ENCODE peak calls at places on chromosome 13, in eight cellular contexts. One of them, this sample, is unnamed.
A peak's percentile ranks its signal among the peaks of the same experiment; 100 is the strongest.

GRCh38 chr13:94419304-94419943 is 60.1 kb downstream of the DCT start:
- DNase-seq in heart right ventricle: no peak
- DNase-seq in retinal pigment epithelial cell: no peak
- DNase-seq in RWPE1: no peak
- DNase-seq in BJ: no peak
- DNase-seq in left ventricle myocardium inferior: no peak
- DNase-seq in cardiac muscle cell: no peak
- DNase-seq in hepatocyte: no peak
- DNase-seq in this sample: peak; percentile 40

GRCh38 chr13:36919833-36920611 is at the start of gene SMAD9:
- DNase-seq in heart right ventricle: peak; percentile 82
- DNase-seq in retinal pigment epithelial cell: peak; percentile 25
- DNase-seq in RWPE1: peak; percentile 48
- DNase-seq in BJ: no peak
- DNase-seq in left ventricle myocardium inferior: peak; percentile 83
- DNase-seq in cardiac muscle cell: peak; percentile 92
- DNase-seq in hepatocyte: peak; percentile 92
- DNase-seq in this sample: peak; percentile 73

GRCh38 chr13:23432589-23432988 is 913 bp downstream of the SACS start:
- DNase-seq in heart right ventricle: no peak
- DNase-seq in retinal pigment epithelial cell: no peak
- DNase-seq in RWPE1: no peak
- DNase-seq in BJ: no peak
- DNase-seq in left ventricle myocardium inferior: no peak
- DNase-seq in cardiac muscle cell: no peak
- DNase-seq in hepatocyte: no peak
- DNase-seq in this sample: no peak

GRCh38 chr13:20161275-20161950 is 561 bp upstream of the GJA3 start:
- DNase-seq in heart right ventricle: no peak
- DNase-seq in retinal pigment epithelial cell: no peak
- DNase-seq in RWPE1: no peak
- DNase-seq in BJ: no peak
- DNase-seq in left ventricle myocardium inferior: no peak
- DNase-seq in cardiac muscle cell: peak; percentile 82
- DNase-seq in hepatocyte: peak; percentile 32
- DNase-seq in this sample: no peak

GRCh38 chr13:108681986-108682562 is 52.7 kb downstream of the MYO16 start:
- DNase-seq in heart right ventricle: no peak
- DNase-seq in retinal pigment epithelial cell: no peak
- DNase-seq in RWPE1: no peak
- DNase-seq in BJ: no peak
- DNase-seq in left ventricle myocardium inferior: no peak
- DNase-seq in cardiac muscle cell: no peak
- DNase-seq in hepatocyte: no peak
- DNase-seq in this sample: no peak

GRCh38 chr13:110644892-110645521 is 29.7 kb downstream of the NAXD start:
- DNase-seq in heart right ventricle: peak; percentile 62
- DNase-seq in retinal pigment epithelial cell: peak; percentile 45
- DNase-seq in RWPE1: no peak
- DNase-seq in BJ: no peak
- DNase-seq in left ventricle myocardium inferior: peak; percentile 65
- DNase-seq in cardiac muscle cell: peak; percentile 80
- DNase-seq in hepatocyte: peak; percentile 80
- DNase-seq in this sample: no peak

GRCh38 chr13:114151031-114151430 is 18.6 kb upstream of the RASA3 start:
- DNase-seq in heart right ventricle: no peak
- DNase-seq in retinal pigment epithelial cell: no peak
- DNase-seq in RWPE1: no peak
- DNase-seq in BJ: no peak
- DNase-seq in left ventricle myocardium inferior: no peak
- DNase-seq in cardiac muscle cell: no peak
- DNase-seq in hepatocyte: no peak
- DNase-seq in this sample: no peak

GRCh38 chr13:97122381-97122996 is 99.6 kb upstream of the MBNL2 start:
- DNase-seq in heart right ventricle: no peak
- DNase-seq in retinal pigment epithelial cell: peak; percentile 76
- DNase-seq in RWPE1: peak; percentile 48
- DNase-seq in BJ: no peak
- DNase-seq in left ventricle myocardium inferior: no peak
- DNase-seq in cardiac muscle cell: no peak
- DNase-seq in hepatocyte: no peak
- DNase-seq in this sample: peak; percentile 84

GRCh38 chr13:100976993-100977392 is 302.4 kb upstream of the TMTC4 start:
- DNase-seq in heart right ventricle: no peak
- DNase-seq in retinal pigment epithelial cell: peak; percentile 68
- DNase-seq in RWPE1: no peak
- DNase-seq in BJ: no peak
- DNase-seq in left ventricle myocardium inferior: no peak
- DNase-seq in cardiac muscle cell: no peak
- DNase-seq in hepatocyte: no peak
- DNase-seq in this sample: no peak

GRCh38 chr13:40386586-40386985 is 279.9 kb downstream of the FOXO1 start:
- DNase-seq in heart right ventricle: no peak
- DNase-seq in retinal pigment epithelial cell: peak; percentile 99
- DNase-seq in RWPE1: no peak
- DNase-seq in BJ: no peak
- DNase-seq in left ventricle myocardium inferior: no peak
- DNase-seq in cardiac muscle cell: no peak
- DNase-seq in hepatocyte: no peak
- DNase-seq in this sample: peak; percentile 51
- TF ChIP-seq CTCF in heart right ventricle: no peak
- TF ChIP-seq CTCF in retinal pigment epithelial cell: no peak
- TF ChIP-seq CTCF in RWPE1: no peak
- TF ChIP-seq CTCF in BJ: no peak
- TF ChIP-seq CTCF in left ventricle myocardium inferior: no peak
- TF ChIP-seq CTCF in cardiac muscle cell: no peak
- TF ChIP-seq CTCF in hepatocyte: no peak
- TF ChIP-seq CTCF in this sample: no peak

DNA sequence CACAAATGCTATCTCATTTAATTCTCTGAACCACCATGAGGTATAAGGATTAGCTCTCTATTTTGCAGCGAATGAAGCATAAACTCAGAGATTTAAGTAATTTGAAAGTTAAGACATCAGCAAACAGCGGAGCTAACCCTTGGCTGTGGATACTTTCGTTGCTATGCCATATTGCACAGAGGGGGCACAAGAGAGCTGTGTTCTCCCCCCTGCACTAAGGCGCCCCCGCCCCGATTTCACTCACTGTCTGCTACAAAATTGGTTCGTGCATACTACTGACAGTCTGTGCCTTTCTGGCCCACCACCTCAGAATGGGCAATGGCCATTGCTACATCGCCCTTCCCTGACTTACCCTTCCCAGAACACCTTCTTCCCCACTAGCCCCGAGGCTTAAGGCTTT is 105.7 kb upstream of the OBI1 start:
- DNase-seq in heart right ventricle: no peak
- DNase-seq in retinal pigment epithelial cell: no peak
- DNase-seq in RWPE1: no peak
- DNase-seq in BJ: no peak
- DNase-seq in left ventricle myocardium inferior: no peak
- DNase-seq in cardiac muscle cell: no peak
- DNase-seq in hepatocyte: no peak
- DNase-seq in this sample: no peak
- TF ChIP-seq CTCF in heart right ventricle: no peak
- TF ChIP-seq CTCF in retinal pigment epithelial cell: no peak
- TF ChIP-seq CTCF in RWPE1: no peak
- TF ChIP-seq CTCF in BJ: no peak
- TF ChIP-seq CTCF in left ventricle myocardium inferior: no peak
- TF ChIP-seq CTCF in cardiac muscle cell: no peak
- TF ChIP-seq CTCF in hepatocyte: no peak
- TF ChIP-seq CTCF in this sample: no peak

GRCh38 chr13:39602614-39603366 is at the start of gene LHFPL6:
- DNase-seq in heart right ventricle: peak; percentile 88
- DNase-seq in retinal pigment epithelial cell: peak; percentile 39
- DNase-seq in RWPE1: peak; percentile 87
- DNase-seq in BJ: no peak
- DNase-seq in left ventricle myocardium inferior: peak; percentile 92
- DNase-seq in cardiac muscle cell: peak; percentile 86
- DNase-seq in hepatocyte: peak; percentile 87
- DNase-seq in this sample: peak; percentile 74
- TF ChIP-seq CTCF in heart right ventricle: peak; percentile 45
- TF ChIP-seq CTCF in retinal pigment epithelial cell: peak; percentile 62
- TF ChIP-seq CTCF in RWPE1: peak; percentile 71
- TF ChIP-seq CTCF in BJ: peak; percentile 55
- TF ChIP-seq CTCF in left ventricle myocardium inferior: peak; percentile 52
- TF ChIP-seq CTCF in cardiac muscle cell: peak; percentile 54
- TF ChIP-seq CTCF in hepatocyte: peak; percentile 57
- TF ChIP-seq CTCF in this sample: peak; percentile 52

DNA sequence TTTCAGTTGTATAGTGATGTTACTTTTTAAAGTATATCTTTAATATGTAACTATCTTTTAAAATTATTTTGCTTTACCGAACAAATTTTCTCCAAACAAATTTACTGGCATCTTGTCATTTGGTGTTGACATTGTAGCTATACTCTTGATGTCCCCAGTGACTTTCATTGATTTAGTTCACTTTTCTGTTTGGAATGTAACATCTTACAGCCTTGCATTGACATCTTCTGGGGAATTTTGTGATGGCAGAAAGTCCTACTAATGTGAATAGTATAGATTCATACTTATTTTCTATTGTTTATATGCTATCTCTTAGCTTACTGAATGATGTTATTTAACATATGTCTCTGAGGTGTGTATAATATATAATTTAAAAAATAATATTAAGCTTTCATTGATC is 800.9 kb upstream of the ATXN8OS start:
- DNase-seq in heart right ventricle: no peak
- DNase-seq in retinal pigment epithelial cell: no peak
- DNase-seq in RWPE1: no peak
- DNase-seq in BJ: no peak
- DNase-seq in left ventricle myocardium inferior: no peak
- DNase-seq in cardiac muscle cell: no peak
- DNase-seq in hepatocyte: no peak
- DNase-seq in this sample: no peak
- TF ChIP-seq CTCF in heart right ventricle: no peak
- TF ChIP-seq CTCF in retinal pigment epithelial cell: no peak
- TF ChIP-seq CTCF in RWPE1: no peak
- TF ChIP-seq CTCF in BJ: no peak
- TF ChIP-seq CTCF in left ventricle myocardium inferior: no peak
- TF ChIP-seq CTCF in cardiac muscle cell: no peak
- TF ChIP-seq CTCF in hepatocyte: no peak
- TF ChIP-seq CTCF in this sample: no peak

GRCh38 chr13:30608364-30608763 is 9.4 kb upstream of the USPL1 start:
- DNase-seq in heart right ventricle: peak; percentile 29
- DNase-seq in retinal pigment epithelial cell: no peak
- DNase-seq in RWPE1: no peak
- DNase-seq in BJ: no peak
- DNase-seq in left ventricle myocardium inferior: no peak
- DNase-seq in cardiac muscle cell: no peak
- DNase-seq in hepatocyte: no peak
- DNase-seq in this sample: no peak
- TF ChIP-seq CTCF in heart right ventricle: no peak
- TF ChIP-seq CTCF in retinal pigment epithelial cell: no peak
- TF ChIP-seq CTCF in RWPE1: no peak
- TF ChIP-seq CTCF in BJ: no peak
- TF ChIP-seq CTCF in left ventricle myocardium inferior: no peak
- TF ChIP-seq CTCF in cardiac muscle cell: no peak
- TF ChIP-seq CTCF in hepatocyte: no peak
- TF ChIP-seq CTCF in this sample: no peak

GRCh38 chr13:107124129-107124718 is 556.3 kb upstream of the ARGLU1 start:
- DNase-seq in heart right ventricle: no peak
- DNase-seq in retinal pigment epithelial cell: no peak
- DNase-seq in RWPE1: peak; percentile 16
- DNase-seq in BJ: no peak
- DNase-seq in left ventricle myocardium inferior: no peak
- DNase-seq in cardiac muscle cell: peak; percentile 38
- DNase-seq in hepatocyte: peak; percentile 38
- DNase-seq in this sample: peak; percentile 45
- TF ChIP-seq CTCF in heart right ventricle: peak; percentile 68
- TF ChIP-seq CTCF in retinal pigment epithelial cell: peak; percentile 53
- TF ChIP-seq CTCF in RWPE1: peak; percentile 34
- TF ChIP-seq CTCF in BJ: peak; percentile 45
- TF ChIP-seq CTCF in left ventricle myocardium inferior: peak; percentile 79
- TF ChIP-seq CTCF in cardiac muscle cell: peak; percentile 48
- TF ChIP-seq CTCF in hepatocyte: peak; percentile 74
- TF ChIP-seq CTCF in this sample: peak; percentile 58

GRCh38 chr13:35191883-35192282 is 249.8 kb downstream of the NBEA start:
- DNase-seq in heart right ventricle: no peak
- DNase-seq in retinal pigment epithelial cell: no peak
- DNase-seq in RWPE1: no peak
- DNase-seq in BJ: peak; percentile 12
- DNase-seq in left ventricle myocardium inferior: no peak
- DNase-seq in cardiac muscle cell: no peak
- DNase-seq in hepatocyte: no peak
- DNase-seq in this sample: no peak
- TF ChIP-seq CTCF in heart right ventricle: no peak
- TF ChIP-seq CTCF in retinal pigment epithelial cell: no peak
- TF ChIP-seq CTCF in RWPE1: no peak
- TF ChIP-seq CTCF in BJ: no peak
- TF ChIP-seq CTCF in left ventricle myocardium inferior: no peak
- TF ChIP-seq CTCF in cardiac muscle cell: no peak
- TF ChIP-seq CTCF in hepatocyte: no peak
- TF ChIP-seq CTCF in this sample: no peak

GRCh38 chr13:102972191-102972590 is 94.0 kb downstream of the SLC10A2 start:
- DNase-seq in heart right ventricle: no peak
- DNase-seq in retinal pigment epithelial cell: no peak
- DNase-seq in RWPE1: no peak
- DNase-seq in BJ: peak; percentile 11
- DNase-seq in left ventricle myocardium inferior: no peak
- DNase-seq in cardiac muscle cell: no peak
- DNase-seq in hepatocyte: no peak
- DNase-seq in this sample: no peak
- TF ChIP-seq CTCF in heart right ventricle: no peak
- TF ChIP-seq CTCF in retinal pigment epithelial cell: no peak
- TF ChIP-seq CTCF in RWPE1: no peak
- TF ChIP-seq CTCF in BJ: no peak
- TF ChIP-seq CTCF in left ventricle myocardium inferior: no peak
- TF ChIP-seq CTCF in cardiac muscle cell: no peak
- TF ChIP-seq CTCF in hepatocyte: no peak
- TF ChIP-seq CTCF in this sample: no peak